ENCODE peak calls at places on chromosomes 2 and 18, in eight cellular contexts. H, P, M, S, E, K, X and Q are unnamed samples.

GRCh38 chr2:172244419-172245130 is 141.9 kb upstream of the DLX2 start:
- DNase-seq in H (no peak), P (no peak), M (no peak), S (no peak), E (no peak), K (no peak), X (no peak), Q (no peak)

GRCh38 chr2:21123473-21124393 is at the start of gene TDRD15:
- DNase-seq in H (no peak), P (no peak), M (no peak), S (peak; percentile 69), E (no peak), K (no peak), X (no peak), Q (no peak)

GRCh38 chr2:49044680-49045079 is 109.6 kb downstream of the FSHR start:
- DNase-seq in H (no peak), P (no peak), M (no peak), S (no peak), E (no peak), K (no peak), X (no peak), Q (no peak)

GRCh38 chr2:111946294-111947114 is 48.1 kb downstream of the MERTK start:
- DNase-seq in H (peak; percentile 61), P (no peak), M (peak; percentile 90), S (no peak), E (peak; percentile 68), K (peak; percentile 34), X (no peak), Q (no peak)

GRCh38 chr2:33518929-33519328 is 42.5 kb downstream of the RASGRP3 start:
- DNase-seq in H (peak; percentile 65), P (no peak), M (no peak), S (no peak), E (no peak), K (no peak), X (no peak), Q (no peak)

GRCh38 chr2:175855236-175855635 is 146.8 kb downstream of the LNPK start:
- DNase-seq in H (no peak), P (no peak), M (no peak), S (no peak), E (no peak), K (no peak), X (no peak), Q (no peak)

GRCh38 chr18:23540867-23541266 is 37.6 kb downstream of the RMC1 start:
- DNase-seq in H (no peak), P (peak; percentile 43), M (no peak), S (no peak), E (no peak), K (no peak), X (peak; percentile 52), Q (no peak)

GRCh38 chr18:54257015-54257414 is 12.3 kb upstream of the POLI start:
- DNase-seq in H (no peak), P (no peak), M (no peak), S (no peak), E (no peak), K (no peak), X (no peak), Q (no peak)

GRCh38 chr2:112156152-112156986 is 18.2 kb downstream of the FBLN7 start:
- DNase-seq in H (no peak), P (peak; percentile 49), M (no peak), S (no peak), E (no peak), K (no peak), X (no peak), Q (no peak)

GRCh38 chr2:127453392-127454171 is 35.4 kb downstream of the PROC start:
- DNase-seq in H (peak; percentile 49), P (no peak), M (no peak), S (no peak), E (peak; percentile 24), K (no peak), X (no peak), Q (no peak)

GRCh38 chr2:46706264-46706983 is 209.2 kb downstream of the MCFD2 start:
- DNase-seq in H (no peak), P (no peak), M (no peak), S (no peak), E (peak; percentile 64), K (no peak), X (no peak), Q (no peak)

GRCh38 chr2:28608061-28608828 is 112.4 kb downstream of the PLB1 start:
- DNase-seq in H (no peak), P (no peak), M (no peak), S (peak; percentile 52), E (no peak), K (peak; percentile 80), X (no peak), Q (peak; percentile 22)

GRCh38 chr2:64972856-64973255 is 16.3 kb upstream of the SLC1A4 start:
- DNase-seq in H (no peak), P (no peak), M (no peak), S (no peak), E (no peak), K (peak; percentile 22), X (no peak), Q (no peak)

GRCh38 chr18:55124078-55124477 is 164.8 kb upstream of the CCDC68 start:
- DNase-seq in H (peak; percentile 7), P (no peak), M (no peak), S (no peak), E (no peak), K (no peak), X (no peak), Q (no peak)

GRCh38 chr2:126776255-126776654 is 120.3 kb downstream of the GYPC start:
- DNase-seq in H (no peak), P (no peak), M (no peak), S (peak; percentile 76), E (no peak), K (no peak), X (no peak), Q (no peak)

GRCh38 chr2:205752421-205752820 is 70.1 kb downstream of the NRP2 start:
- DNase-seq in H (no peak), P (no peak), M (no peak), S (no peak), E (no peak), K (no peak), X (no peak), Q (no peak)

GRCh38 chr18:78151234-78151633 is 828.4 kb upstream of the SALL3 start:
- DNase-seq in H (no peak), P (no peak), M (no peak), S (no peak), E (no peak), K (no peak), X (no peak), Q (peak; percentile 68)

GRCh38 chr2:100736121-100736915 is 83.6 kb upstream of the NPAS2 start:
- DNase-seq in H (no peak), P (no peak), M (no peak), S (no peak), E (no peak), K (no peak), X (no peak), Q (no peak)

GRCh38 chr2:105042189-105042588 is 4.3 kb downstream of the MRPS9 start:
- DNase-seq in H (no peak), P (no peak), M (no peak), S (no peak), E (no peak), K (peak; percentile 5), X (no peak), Q (no peak)

GRCh38 chr2:203498161-203498560 is 36.9 kb downstream of the RAPH1 start:
- DNase-seq in H (peak; percentile 74), P (no peak), M (peak; percentile 83), S (no peak), E (peak; percentile 9), K (no peak), X (no peak), Q (no peak)

GRCh38 chr2:157933549-157933948 is 57.4 kb upstream of the ACVR1 start:
- DNase-seq in H (no peak), P (no peak), M (no peak), S (no peak), E (no peak), K (no peak), X (no peak), Q (no peak)

GRCh38 chr18:71485578-71485977 is 1058.6 kb downstream of the CBLN2 start:
- DNase-seq in H (no peak), P (no peak), M (no peak), S (no peak), E (no peak), K (no peak), X (no peak), Q (no peak)

GRCh38 chr2:113390133-113390849 is 47.2 kb upstream of the ZNG1B start:
- DNase-seq in H (peak; percentile 85), P (peak; percentile 63), M (peak; percentile 87), S (no peak), E (peak; percentile 76), K (no peak), X (peak; percentile 20), Q (no peak)

GRCh38 chr2:190571666-190572065 is 37.1 kb upstream of the NEMP2 start:
- DNase-seq in H (no peak), P (no peak), M (peak; percentile 30), S (no peak), E (no peak), K (no peak), X (no peak), Q (no peak)

GRCh38 chr2:59932341-59932740 is 621.1 kb downstream of the BCL11A start:
- DNase-seq in H (no peak), P (peak; percentile 20), M (no peak), S (no peak), E (no peak), K (no peak), X (no peak), Q (no peak)

GRCh38 chr18:58567453-58568196 is 61.3 kb downstream of the ALPK2 start:
- DNase-seq in H (peak; percentile 69), P (no peak), M (no peak), S (no peak), E (no peak), K (no peak), X (no peak), Q (no peak)

GRCh38 chr2:154233231-154233630 is 361.5 kb downstream of the GALNT13 start:
- DNase-seq in H (no peak), P (no peak), M (no peak), S (no peak), E (no peak), K (no peak), X (no peak), Q (no peak)

GRCh38 chr18:41038071-41038470 is 917.0 kb upstream of the PIK3C3 start:
- DNase-seq in H (no peak), P (no peak), M (no peak), S (no peak), E (no peak), K (no peak), X (no peak), Q (no peak)

GRCh38 chr18:51133580-51134160 is 63.8 kb downstream of the MEX3C start:
- DNase-seq in H (no peak), P (no peak), M (no peak), S (no peak), E (no peak), K (no peak), X (no peak), Q (no peak)

GRCh38 chr2:56224316-56224715 is 40.5 kb downstream of the CCDC85A start:
- DNase-seq in H (no peak), P (no peak), M (no peak), S (no peak), E (no peak), K (no peak), X (no peak), Q (no peak)

GRCh38 chr2:219618733-219619122 is 8.7 kb upstream of the SLC4A3 start:
- DNase-seq in H (no peak), P (no peak), M (no peak), S (no peak), E (no peak), K (no peak), X (no peak), Q (no peak)

GRCh38 chr18:64148988-64149387 is at the start of gene LINC00305:
- DNase-seq in H (no peak), P (no peak), M (no peak), S (no peak), E (no peak), K (no peak), X (no peak), Q (no peak)

GRCh38 chr2:23782126-23782525 is 144.8 kb downstream of the ATAD2B start:
- DNase-seq in H (no peak), P (no peak), M (no peak), S (no peak), E (no peak), K (no peak), X (no peak), Q (no peak)

GRCh38 chr2:109333414-109334194 is 204.6 kb downstream of the SH3RF3 start:
- DNase-seq in H (peak; percentile 8), P (no peak), M (no peak), S (no peak), E (no peak), K (no peak), X (no peak), Q (no peak)